ENCODE peak calls at places on chromosomes 4 and X, in nine cellular contexts. One of them, this sample, is unnamed.
A peak's percentile ranks its signal among the peaks of the same experiment; 100 is the strongest.

GRCh38 chr4:42708625-42709024 is 51.7 kb upstream of the ATP8A1 start:
- DNase-seq in endodermal cell: no peak
- DNase-seq in A549: no peak
- DNase-seq in uterus: no peak
- DNase-seq in WERI-Rb-1: no peak
- DNase-seq in heart left ventricle: no peak
- DNase-seq in foreskin fibroblast: no peak
- DNase-seq in GM12878: no peak
- DNase-seq in fibroblast of the aortic adventitia: no peak
- DNase-seq in this sample: no peak

GRCh38 chr4:55458164-55458563 is 62.4 kb downstream of the TMEM165 start:
- DNase-seq in endodermal cell: no peak
- DNase-seq in A549: no peak
- DNase-seq in uterus: no peak
- DNase-seq in WERI-Rb-1: no peak
- DNase-seq in heart left ventricle: no peak
- DNase-seq in foreskin fibroblast: no peak
- DNase-seq in GM12878: no peak
- DNase-seq in fibroblast of the aortic adventitia: peak; percentile 39
- DNase-seq in this sample: no peak

GRCh38 chr4:16867827-16868226 is 30.6 kb downstream of the LDB2 start:
- DNase-seq in endodermal cell: no peak
- DNase-seq in A549: no peak
- DNase-seq in uterus: no peak
- DNase-seq in WERI-Rb-1: no peak
- DNase-seq in heart left ventricle: no peak
- DNase-seq in foreskin fibroblast: no peak
- DNase-seq in GM12878: no peak
- DNase-seq in fibroblast of the aortic adventitia: no peak
- DNase-seq in this sample: no peak

GRCh38 chr4:25799522-25799921 is 63.3 kb downstream of the SEL1L3 start:
- DNase-seq in endodermal cell: peak; percentile 29
- DNase-seq in A549: no peak
- DNase-seq in uterus: no peak
- DNase-seq in WERI-Rb-1: peak; percentile 77
- DNase-seq in heart left ventricle: no peak
- DNase-seq in foreskin fibroblast: no peak
- DNase-seq in GM12878: no peak
- DNase-seq in fibroblast of the aortic adventitia: no peak
- DNase-seq in this sample: no peak

GRCh38 chr4:7964890-7965662 is 25.4 kb upstream of the AFAP1 start:
- DNase-seq in endodermal cell: peak; percentile 68
- DNase-seq in A549: no peak
- DNase-seq in uterus: peak; percentile 80
- DNase-seq in WERI-Rb-1: no peak
- DNase-seq in heart left ventricle: peak; percentile 48
- DNase-seq in foreskin fibroblast: no peak
- DNase-seq in GM12878: no peak
- DNase-seq in fibroblast of the aortic adventitia: peak; percentile 53
- DNase-seq in this sample: no peak

GRCh38 chr4:56626963-56627362 is 54.1 kb downstream of the HOPX start:
- DNase-seq in endodermal cell: no peak
- DNase-seq in A549: no peak
- DNase-seq in uterus: no peak
- DNase-seq in WERI-Rb-1: peak; percentile 18
- DNase-seq in heart left ventricle: no peak
- DNase-seq in foreskin fibroblast: no peak
- DNase-seq in GM12878: no peak
- DNase-seq in fibroblast of the aortic adventitia: no peak
- DNase-seq in this sample: no peak

GRCh38 chr4:153198739-153199138 is 5.5 kb upstream of the TRIM2 start:
- DNase-seq in endodermal cell: no peak
- DNase-seq in A549: no peak
- DNase-seq in uterus: no peak
- DNase-seq in WERI-Rb-1: no peak
- DNase-seq in heart left ventricle: no peak
- DNase-seq in foreskin fibroblast: no peak
- DNase-seq in GM12878: no peak
- DNase-seq in fibroblast of the aortic adventitia: no peak
- DNase-seq in this sample: no peak

GRCh38 chr4:136731025-136731424 is 801.3 kb downstream of the PCDH18 start:
- DNase-seq in endodermal cell: no peak
- DNase-seq in A549: no peak
- DNase-seq in uterus: no peak
- DNase-seq in WERI-Rb-1: no peak
- DNase-seq in heart left ventricle: no peak
- DNase-seq in foreskin fibroblast: no peak
- DNase-seq in GM12878: no peak
- DNase-seq in fibroblast of the aortic adventitia: peak; percentile 15
- DNase-seq in this sample: no peak

GRCh38 chr4:34516524-34516923 is 1727.8 kb downstream of the ARAP2 start:
- DNase-seq in endodermal cell: no peak
- DNase-seq in A549: no peak
- DNase-seq in uterus: no peak
- DNase-seq in WERI-Rb-1: no peak
- DNase-seq in heart left ventricle: no peak
- DNase-seq in foreskin fibroblast: no peak
- DNase-seq in GM12878: no peak
- DNase-seq in fibroblast of the aortic adventitia: no peak
- DNase-seq in this sample: no peak

GRCh38 chr4:79404666-79405065 is 3.4 kb downstream of the GK2 start:
- DNase-seq in endodermal cell: no peak
- DNase-seq in A549: no peak
- DNase-seq in uterus: no peak
- DNase-seq in WERI-Rb-1: no peak
- DNase-seq in heart left ventricle: no peak
- DNase-seq in foreskin fibroblast: no peak
- DNase-seq in GM12878: no peak
- DNase-seq in fibroblast of the aortic adventitia: no peak
- DNase-seq in this sample: no peak

GRCh38 chrX:100768679-100769338 is 36.9 kb upstream of the SYTL4 start:
- DNase-seq in endodermal cell: peak; percentile 96
- DNase-seq in A549: peak; percentile 43
- DNase-seq in uterus: peak; percentile 81
- DNase-seq in WERI-Rb-1: peak; percentile 86
- DNase-seq in heart left ventricle: peak; percentile 52
- DNase-seq in foreskin fibroblast: peak; percentile 20
- DNase-seq in GM12878: peak; percentile 34
- DNase-seq in fibroblast of the aortic adventitia: peak; percentile 76
- DNase-seq in this sample: peak; percentile 19

GRCh38 chr4:958314-958665 is 15.1 kb downstream of the DGKQ start:
- DNase-seq in endodermal cell: no peak
- DNase-seq in A549: no peak
- DNase-seq in uterus: peak; percentile 13
- DNase-seq in WERI-Rb-1: no peak
- DNase-seq in heart left ventricle: no peak
- DNase-seq in foreskin fibroblast: no peak
- DNase-seq in GM12878: no peak
- DNase-seq in fibroblast of the aortic adventitia: no peak
- DNase-seq in this sample: no peak

GRCh38 chrX:9747644-9748043 is 18.0 kb downstream of the GPR143 start:
- DNase-seq in endodermal cell: no peak
- DNase-seq in A549: no peak
- DNase-seq in uterus: no peak
- DNase-seq in WERI-Rb-1: no peak
- DNase-seq in heart left ventricle: no peak
- DNase-seq in foreskin fibroblast: no peak
- DNase-seq in GM12878: no peak
- DNase-seq in fibroblast of the aortic adventitia: no peak
- DNase-seq in this sample: no peak

GRCh38 chr4:152063301-152064235 is 302.8 kb upstream of the GATB start:
- DNase-seq in endodermal cell: no peak
- DNase-seq in A549: no peak
- DNase-seq in uterus: no peak
- DNase-seq in WERI-Rb-1: no peak
- DNase-seq in heart left ventricle: no peak
- DNase-seq in foreskin fibroblast: no peak
- DNase-seq in GM12878: no peak
- DNase-seq in fibroblast of the aortic adventitia: peak; percentile 21
- DNase-seq in this sample: no peak

GRCh38 chr4:131430302-131430701 is 1718.8 kb upstream of the PCDH10 start:
- DNase-seq in endodermal cell: no peak
- DNase-seq in A549: no peak
- DNase-seq in uterus: no peak
- DNase-seq in WERI-Rb-1: no peak
- DNase-seq in heart left ventricle: no peak
- DNase-seq in foreskin fibroblast: no peak
- DNase-seq in GM12878: no peak
- DNase-seq in fibroblast of the aortic adventitia: no peak
- DNase-seq in this sample: no peak

GRCh38 chrX:15465896-15466651 is 27.1 kb downstream of the PIR start:
- DNase-seq in endodermal cell: peak; percentile 86
- DNase-seq in A549: no peak
- DNase-seq in uterus: no peak
- DNase-seq in WERI-Rb-1: peak; percentile 19
- DNase-seq in heart left ventricle: no peak
- DNase-seq in foreskin fibroblast: peak; percentile 9
- DNase-seq in GM12878: no peak
- DNase-seq in fibroblast of the aortic adventitia: peak; percentile 50
- DNase-seq in this sample: no peak
- TF ChIP-seq CTCF in endodermal cell: peak; percentile 79
- TF ChIP-seq CTCF in A549: no peak
- TF ChIP-seq CTCF in uterus: no peak
- TF ChIP-seq CTCF in WERI-Rb-1: peak; percentile 32
- TF ChIP-seq CTCF in heart left ventricle: no peak
- TF ChIP-seq CTCF in foreskin fibroblast: no peak
- TF ChIP-seq CTCF in GM12878: no peak
- TF ChIP-seq CTCF in fibroblast of the aortic adventitia: no peak
- TF ChIP-seq CTCF in this sample: peak; percentile 48

DNA sequence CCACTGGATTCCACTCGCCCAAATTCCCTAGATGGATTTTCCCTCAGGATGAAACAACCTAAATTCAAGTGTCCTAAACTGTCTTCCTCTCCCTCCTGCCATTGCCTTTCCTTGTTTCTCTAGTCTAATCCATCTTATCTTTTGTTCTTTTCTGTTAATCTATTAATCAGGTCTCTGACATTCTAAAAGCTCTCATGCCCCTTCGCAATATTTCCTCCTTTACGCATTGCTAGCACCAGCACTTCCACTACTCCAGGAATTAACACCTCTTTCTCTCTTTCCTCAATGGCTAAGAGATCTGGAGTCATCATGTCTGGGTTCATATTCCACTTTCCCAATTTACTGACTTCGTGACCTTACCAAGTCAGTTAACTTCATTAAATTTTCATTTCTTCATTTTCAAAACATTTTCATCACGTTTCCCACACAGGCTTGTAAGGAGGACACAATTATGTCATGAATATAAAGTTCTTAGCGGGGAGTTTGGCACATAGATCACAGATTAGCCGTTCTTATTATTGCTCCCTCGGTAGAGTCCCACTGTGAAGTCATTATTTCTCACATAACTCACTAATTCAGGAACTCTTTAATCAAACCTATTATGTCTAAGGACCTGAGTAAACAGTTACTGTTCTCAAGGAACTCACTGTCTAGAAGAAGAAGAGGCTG is 45.3 kb downstream of the FAT4 start:
- DNase-seq in endodermal cell: no peak
- DNase-seq in A549: no peak
- DNase-seq in uterus: no peak
- DNase-seq in WERI-Rb-1: no peak
- DNase-seq in heart left ventricle: no peak
- DNase-seq in foreskin fibroblast: no peak
- DNase-seq in GM12878: no peak
- DNase-seq in fibroblast of the aortic adventitia: no peak
- DNase-seq in this sample: no peak
- H3K4me3 ChIP-seq in endodermal cell: no peak overlapping the region
- H3K4me3 ChIP-seq in A549: no peak overlapping the region
- H3K4me3 ChIP-seq in uterus: no peak overlapping the region
- H3K4me3 ChIP-seq in WERI-Rb-1: no peak overlapping the region
- H3K4me3 ChIP-seq in heart left ventricle: no peak overlapping the region
- H3K4me3 ChIP-seq in foreskin fibroblast: no peak overlapping the region
- H3K4me3 ChIP-seq in GM12878: no peak overlapping the region
- H3K4me3 ChIP-seq in fibroblast of the aortic adventitia: no peak overlapping the region
- H3K4me3 ChIP-seq in this sample: no peak overlapping the region

DNA sequence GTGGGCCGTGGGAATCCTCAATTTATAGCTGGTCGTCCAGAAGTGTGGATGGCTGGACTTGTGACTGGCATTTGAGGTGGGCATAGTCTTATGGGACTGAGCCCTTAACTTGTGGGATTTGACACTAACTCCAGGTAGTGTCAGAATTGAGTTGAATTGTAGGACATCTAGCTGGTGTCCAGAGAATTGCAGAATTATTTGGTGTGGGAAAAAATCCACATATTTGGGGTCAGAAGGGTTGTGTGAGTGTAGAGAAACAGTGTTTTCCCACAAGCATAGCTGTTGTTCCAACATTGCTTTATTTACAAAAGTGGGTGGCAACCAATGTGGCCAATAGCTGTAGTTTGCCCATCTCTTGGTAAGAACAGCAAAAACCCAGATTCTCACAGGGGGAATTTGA is 91.3 kb downstream of the MOSPD2 start:
- DNase-seq in endodermal cell: no peak
- DNase-seq in A549: no peak
- DNase-seq in uterus: no peak
- DNase-seq in WERI-Rb-1: no peak
- DNase-seq in heart left ventricle: no peak
- DNase-seq in foreskin fibroblast: no peak
- DNase-seq in GM12878: no peak
- DNase-seq in fibroblast of the aortic adventitia: peak; percentile 23
- DNase-seq in this sample: no peak
- TF ChIP-seq CTCF in endodermal cell: no peak
- TF ChIP-seq CTCF in A549: no peak
- TF ChIP-seq CTCF in uterus: no peak
- TF ChIP-seq CTCF in WERI-Rb-1: no peak
- TF ChIP-seq CTCF in heart left ventricle: no peak
- TF ChIP-seq CTCF in foreskin fibroblast: no peak
- TF ChIP-seq CTCF in GM12878: no peak
- TF ChIP-seq CTCF in fibroblast of the aortic adventitia: peak; percentile 31
- TF ChIP-seq CTCF in this sample: no peak

DNA sequence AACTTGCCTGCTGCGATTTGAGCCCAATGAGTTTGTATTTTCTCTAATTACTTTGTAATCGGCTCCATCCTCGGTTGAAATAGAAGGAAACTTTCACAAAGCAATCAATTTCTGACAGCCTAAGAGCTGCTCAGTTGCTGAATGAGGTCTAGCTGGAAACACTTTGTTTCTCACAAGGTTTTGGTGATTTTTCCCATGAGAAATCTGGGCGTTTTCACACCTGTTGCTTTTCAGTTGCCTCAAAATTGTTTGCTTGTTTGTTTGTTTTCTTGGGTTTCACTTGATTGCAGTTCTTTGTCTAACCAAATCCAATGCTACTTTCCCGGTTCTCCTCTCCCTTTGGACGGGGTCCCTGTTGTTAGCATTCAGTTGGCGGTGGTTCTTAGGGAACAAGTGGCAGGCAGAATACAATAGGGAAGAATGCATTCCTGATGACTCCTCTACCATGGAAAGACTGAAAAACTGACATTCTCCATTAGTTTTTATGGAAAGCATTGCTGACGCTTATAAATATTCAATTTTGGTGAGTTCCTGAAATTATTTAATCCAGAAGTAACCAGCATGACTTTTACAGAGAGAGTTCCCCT is 135.5 kb downstream of the PALLD start:
- DNase-seq in endodermal cell: peak; percentile 70
- DNase-seq in A549: no peak
- DNase-seq in uterus: no peak
- DNase-seq in WERI-Rb-1: no peak
- DNase-seq in heart left ventricle: no peak
- DNase-seq in foreskin fibroblast: no peak
- DNase-seq in GM12878: no peak
- DNase-seq in fibroblast of the aortic adventitia: peak; percentile 58
- DNase-seq in this sample: no peak
- H3K4me3 ChIP-seq in endodermal cell: peak overlapping the region; percentile 85
- H3K4me3 ChIP-seq in A549: peak overlapping the region; percentile 58
- H3K4me3 ChIP-seq in uterus: peak overlapping the region; percentile 68
- H3K4me3 ChIP-seq in WERI-Rb-1: peak overlapping the region; percentile 97
- H3K4me3 ChIP-seq in heart left ventricle: peak overlapping the region; percentile 50
- H3K4me3 ChIP-seq in foreskin fibroblast: peak overlapping the region; percentile 75
- H3K4me3 ChIP-seq in GM12878: no peak overlapping the region
- H3K4me3 ChIP-seq in fibroblast of the aortic adventitia: peak overlapping the region; percentile 76
- H3K4me3 ChIP-seq in this sample: no peak overlapping the region